ENCODE peak calls at places on chromosomes 3 and 15, in four cellular contexts. W is K562, V is SK-N-SH, Z is H1. L is an unnamed sample.

GRCh38 chr3:184656991-184657669 is 54.7 kb downstream of the MAGEF1 start:
- DNase-seq in Z (no peak), V (no peak), W (no peak), L (no peak)

GRCh38 chr3:21390136-21390535 is 360.9 kb downstream of the ZNF385D start:
- DNase-seq in W (no peak), V (no peak), Z (no peak), L (no peak)

GRCh38 chr3:106183762-106184391 is 315.1 kb upstream of the CBLB start:
- DNase-seq in Z (no peak), W (no peak), V (no peak), L (no peak)

GRCh38 chr3:25940935-25941334 is 151.0 kb downstream of the OXSM start:
- DNase-seq in V (no peak), Z (no peak), W (no peak), L (no peak)

GRCh38 chr3:127074900-127075360 is 92.0 kb downstream of the PLXNA1 start:
- DNase-seq in V (peak), W (no peak), Z (no peak), L (peak)

GRCh38 chr3:188926741-188927650 is 244.8 kb upstream of the TPRG1 start:
- DNase-seq in Z (no peak), V (no peak), W (no peak), L (no peak)

GRCh38 chr15:92400573-92400972 is 6.9 kb downstream of the ST8SIA2 start:
- DNase-seq in W (no peak), V (no peak), Z (no peak), L (no peak)

GRCh38 chr3:186414735-186415419 is 52.8 kb upstream of the DGKG start:
- DNase-seq in W (no peak), Z (no peak), V (no peak), L (no peak)

GRCh38 chr3:44509393-44509921 is 32.0 kb upstream of the ZNF445 start:
- DNase-seq in Z (no peak), V (peak), W (peak), L (no peak)

GRCh38 chr3:111667621-111668239 is 72.6 kb upstream of the ZBED2 start:
- DNase-seq in V (no peak), Z (no peak), W (no peak), L (no peak)

GRCh38 chr3:39762537-39762936 is 46.9 kb upstream of the MYRIP start:
- DNase-seq in V (no peak), Z (no peak), W (no peak), L (no peak)

GRCh38 chr3:197368330-197368729 is 69.9 kb upstream of the DLG1 start:
- DNase-seq in Z (no peak), W (no peak), V (peak), L (no peak)

GRCh38 chr3:175357758-175358157 is 498.6 kb downstream of the NAALADL2 start:
- DNase-seq in V (peak), Z (no peak), W (no peak), L (no peak)

GRCh38 chr15:58748787-58749531 is 548 bp downstream of the ADAM10 start:
- DNase-seq in V (peak), W (peak), Z (no peak), L (peak)

GRCh38 chr15:80999623-81000036 is 1.1 kb upstream of the TLNRD1 start:
- DNase-seq in Z (no peak), W (peak), V (no peak), L (no peak)

GRCh38 chr3:184360070-184360833 is 1.2 kb downstream of the CLCN2 start:
- DNase-seq in W (no peak), Z (no peak), V (no peak), L (no peak)

GRCh38 chr3:191136347-191136746 is 62.7 kb upstream of the OSTN start:
- DNase-seq in W (peak), V (peak), Z (peak), L (no peak)

GRCh38 chr15:74449066-74449465 is 11.9 kb downstream of the UBL7 start:
- DNase-seq in W (no peak), V (no peak), Z (no peak), L (no peak)

GRCh38 chr3:180571831-180572578 is 30.0 kb upstream of the TTC14 start:
- DNase-seq in W (no peak), Z (no peak), V (no peak), L (no peak)

GRCh38 chr3:38645601-38646000 is 3.9 kb downstream of the SCN5A start:
- DNase-seq in Z (no peak), V (no peak), W (no peak), L (no peak)

GRCh38 chr15:98611031-98611430 is 37.3 kb upstream of the IGF1R start:
- DNase-seq in W (no peak), V (no peak), Z (no peak), L (no peak)

GRCh38 chr3:136334209-136334608 is 84.1 kb downstream of the PCCB start:
- DNase-seq in W (no peak), V (no peak), Z (no peak), L (no peak)

GRCh38 chr3:32176989-32177701 is 61.3 kb upstream of the CMTM8 start:
- DNase-seq in V (peak), W (peak), Z (peak), L (peak)

GRCh38 chr3:189355481-189356201 is 183.9 kb downstream of the TPRG1 start:
- DNase-seq in Z (no peak), W (no peak), V (no peak), L (no peak)

GRCh38 chr3:114557791-114558190 is 264.0 kb downstream of the TIGIT start:
- DNase-seq in W (no peak), Z (no peak), V (no peak), L (no peak)

GRCh38 chr15:58413253-58413652 is 18.5 kb upstream of the LIPC start:
- DNase-seq in W (peak), Z (no peak), V (no peak), L (no peak)

GRCh38 chr3:185318136-185318535 is 44.8 kb upstream of the MAP3K13 start:
- DNase-seq in V (no peak), Z (no peak), W (no peak), L (no peak)

GRCh38 chr3:53730565-53730964 is 115.7 kb downstream of the CHDH start:
- DNase-seq in Z (no peak), V (peak), W (no peak), L (no peak)

GRCh38 chr3:113594066-113594465 is 61.7 kb downstream of the SIDT1 start:
- DNase-seq in Z (no peak), V (no peak), W (no peak), L (no peak)

GRCh38 chr3:10363935-10364334 is 43.0 kb upstream of the SEC13 start:
- DNase-seq in Z (no peak), V (no peak), W (no peak), L (no peak)

GRCh38 chr15:72796515-72797337 is 13.2 kb upstream of the ADPGK start:
- DNase-seq in Z (no peak), W (peak), V (peak), L (peak)

GRCh38 chr15:49990835-49991540 is 128.0 kb downstream of the ATP8B4 start:
- DNase-seq in W (no peak), Z (no peak), V (no peak), L (no peak)

GRCh38 chr3:25235471-25235870 is 192.6 kb upstream of the RARB start:
- DNase-seq in V (no peak), W (no peak), Z (no peak), L (no peak)

GRCh38 chr3:101643009-101643844 is 33.7 kb downstream of the ZBTB11 start:
- DNase-seq in W (peak), V (no peak), Z (no peak), L (no peak)

GRCh38 chr15:59296181-59296617 is 76.5 kb downstream of the MYO1E start:
- DNase-seq in Z (no peak), V (no peak), W (no peak), L (no peak)

GRCh38 chr15:64681424-64682024 is 93.9 kb downstream of the RBPMS2 start:
- DNase-seq in V (peak), Z (peak), W (peak), L (peak)

GRCh38 chr3:106728315-106728821 is 648.9 kb upstream of the CCDC54 start:
- DNase-seq in V (peak), Z (no peak), W (no peak), L (no peak)

GRCh38 chr3:98440283-98440682 is 22.7 kb upstream of the OR5K1 start:
- DNase-seq in V (no peak), W (no peak), Z (no peak), L (no peak)

GRCh38 chr15:40511093-40511471 is 40.3 kb downstream of the CHST14 start:
- DNase-seq in Z (no peak), W (no peak), V (no peak), L (no peak)

GRCh38 chr15:63107895-63108546 is 13.6 kb upstream of the LACTB start:
- DNase-seq in V (no peak), W (peak), Z (no peak), L (no peak)

GRCh38 chr3:45838466-45838865 is 3.5 kb downstream of the LZTFL1 start:
- DNase-seq in Z (no peak), V (no peak), W (no peak), L (no peak)

GRCh38 chr3:45842851-45843625 is 1.1 kb upstream of the LZTFL1 start:
- DNase-seq in V (no peak), W (no peak), Z (no peak), L (no peak)

GRCh38 chr3:45841701-45842491 is at the start of gene LZTFL1:
- DNase-seq in V (peak), W (peak), Z (peak), L (peak)

GRCh38 chr3:45841380-45841700 is 579 bp downstream of the LZTFL1 start:
- DNase-seq in V (no peak), Z (no peak), W (peak), L (no peak)
- TF ChIP-seq TEAD4 in V (no peak), Z (no peak), W (no peak), L (no peak)

DNA sequence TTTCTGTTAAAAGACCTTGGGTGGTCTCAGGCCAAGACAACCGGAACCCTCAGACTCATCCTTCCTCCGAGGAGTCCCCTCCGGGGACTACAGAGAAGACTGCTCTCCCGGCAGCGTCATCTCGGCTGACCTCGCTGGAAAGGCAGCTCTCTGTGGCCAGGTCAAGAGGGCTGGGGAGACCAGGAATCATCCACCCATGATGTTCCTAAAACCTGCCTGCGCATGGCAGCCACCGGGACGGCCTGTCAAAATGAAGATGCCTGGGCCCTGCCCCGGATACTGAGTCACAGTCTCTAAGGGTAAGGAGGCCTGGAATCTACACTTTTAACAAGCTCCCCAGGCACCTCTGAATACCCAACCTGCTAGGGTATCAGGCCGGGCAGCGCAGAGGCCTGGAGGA is 78.6 kb downstream of the RPN1 start:
- DNase-seq in W (no peak), V (no peak), Z (no peak), L (no peak)
- TF ChIP-seq TEAD4 in W (no peak), V (no peak), Z (no peak), L (no peak)

GRCh38 chr3:128560768-128561167 is 67.8 kb upstream of the GATA2 start:
- DNase-seq in Z (no peak), W (no peak), V (no peak), L (no peak)

GRCh38 chr3:128563439-128563838 is 70.4 kb upstream of the GATA2 start:
- DNase-seq in W (no peak), V (no peak), Z (no peak), L (no peak)

GRCh38 chr3:128559486-128560225 is 66.7 kb upstream of the GATA2 start:
- DNase-seq in W (no peak), Z (no peak), V (no peak), L (no peak)

GRCh38 chr3:128557531-128558280 is 64.7 kb upstream of the GATA2 start:
- DNase-seq in Z (no peak), W (no peak), V (no peak), L (no peak)

DNA sequence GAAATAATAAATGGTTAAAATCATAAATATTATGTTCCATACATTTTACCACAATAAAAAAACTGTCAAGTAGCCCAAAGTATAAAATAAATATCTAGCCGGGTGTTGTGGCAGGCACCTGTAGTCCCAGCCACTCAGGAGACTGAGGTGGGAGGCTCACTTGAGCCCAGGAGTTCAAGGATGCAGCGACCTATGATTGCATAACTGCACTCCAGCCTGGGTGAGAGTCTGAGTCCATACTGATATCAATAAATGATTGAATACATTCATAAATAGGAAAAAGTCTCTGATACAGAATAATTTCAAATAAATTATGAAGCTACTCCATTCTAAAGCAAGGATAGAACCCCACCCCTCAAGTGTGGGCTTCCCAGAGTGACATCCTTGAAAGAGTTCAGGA is 68.5 kb upstream of the GATA2 start:
- DNase-seq in V (no peak), Z (no peak), W (no peak), L (no peak)
- TF ChIP-seq TEAD4 in V (no peak), Z (no peak), W (no peak), L (no peak)

GRCh38 chr3:132461544-132461943 is 44.2 kb downstream of the DNAJC13 start:
- DNase-seq in Z (no peak), V (no peak), W (no peak), L (no peak)

GRCh38 chr3:132469326-132469725 is 52.0 kb downstream of the DNAJC13 start:
- DNase-seq in V (no peak), W (no peak), Z (no peak), L (no peak)

GRCh38 chr3:132464066-132464465 is 46.8 kb downstream of the DNAJC13 start:
- DNase-seq in Z (no peak), V (no peak), W (no peak), L (no peak)
- TF ChIP-seq TEAD4 in Z (no peak), V (peak), W (no peak), L (no peak)

DNA sequence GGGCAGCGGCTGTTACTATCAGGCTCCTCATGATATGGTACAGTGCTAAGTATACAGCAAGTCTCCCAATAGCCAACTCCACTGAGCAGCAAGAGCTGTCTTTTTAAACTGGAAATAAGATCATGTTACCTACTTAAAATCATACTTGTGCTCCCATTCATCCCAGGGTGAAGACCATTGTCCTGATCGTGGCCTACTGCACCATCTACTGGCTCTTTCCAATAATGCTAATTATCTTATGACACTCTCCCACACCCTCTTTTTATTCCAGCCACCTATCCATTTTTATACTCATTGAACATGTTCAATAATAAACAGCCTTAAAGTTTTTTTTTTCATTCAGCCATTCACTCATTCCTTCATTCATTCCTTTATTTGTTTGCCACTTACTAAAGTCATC is 117.7 kb downstream of the GBE1 start:
- DNase-seq in V (peak), Z (no peak), W (peak), L (no peak)
- TF ChIP-seq TEAD4 in V (no peak), Z (no peak), W (no peak), L (no peak)

GRCh38 chr15:54109014-54109413 is 130.8 kb downstream of the UNC13C start:
- DNase-seq in Z (no peak), W (no peak), V (no peak), L (no peak)
- TF ChIP-seq TEAD4 in Z (no peak), W (no peak), V (no peak), L (no peak)

GRCh38 chr3:13142552-13143380 is 69.5 kb upstream of the IQSEC1 start:
- DNase-seq in Z (no peak), W (no peak), V (no peak), L (no peak)

GRCh38 chr3:13141183-13141582 is 68.0 kb upstream of the IQSEC1 start:
- DNase-seq in V (no peak), Z (no peak), W (no peak), L (no peak)

GRCh38 chr3:13143381-13144004 is 70.3 kb upstream of the IQSEC1 start:
- DNase-seq in V (no peak), Z (no peak), W (no peak), L (no peak)

GRCh38 chr3:13140596-13140995 is 67.4 kb upstream of the IQSEC1 start:
- DNase-seq in Z (no peak), W (no peak), V (no peak), L (no peak)

GRCh38 chr3:13141991-13142412 is 68.8 kb upstream of the IQSEC1 start:
- DNase-seq in W (peak), Z (peak), V (no peak), L (peak)
- TF ChIP-seq TEAD4 in W (no peak), Z (no peak), V (no peak), L (peak)

GRCh38 chr3:107985496-107985895 is 105.3 kb downstream of the CD47 start:
- DNase-seq in V (no peak), Z (no peak), W (no peak), L (no peak)
- TF ChIP-seq TEAD4 in V (no peak), Z (no peak), W (no peak), L (no peak)

L was measured in WTC11.